ENCODE peak calls at places on chromosomes 3 and 15, in eight cellular contexts. E is activated naive CD8-positive, alpha-beta T cell treated with anti-CD3 and anti-CD28 coated beads, Interleukin-2, amount 50 U/mL, for 24 hours; L is small intestine; T is transverse colon; U is astrocyte of the hippocampus; W is kidney epithelial cell; A is GDM1; F is germinal center. Z is an unnamed sample.

GRCh38 chr3:55622116-55622515 is 135.0 kb upstream of the WNT5A start:
- DNase-seq in E (no peak), L (no peak), T (no peak), U (no peak), W (no peak), A (no peak), F (no peak), Z (peak)

GRCh38 chr3:149898771-149899170 is 71.9 kb downstream of the PFN2 start:
- DNase-seq in E (no peak), L (no peak), T (no peak), U (peak), W (peak), A (no peak), F (no peak), Z (no peak)

GRCh38 chr3:128369881-128370642 is 96.6 kb downstream of the DNAJB8 start:
- DNase-seq in E (no peak), L (no peak), T (no peak), U (no peak), W (no peak), A (no peak), F (peak), Z (no peak)

GRCh38 chr3:171453175-171453868 is 6.9 kb downstream of the TNIK start:
- DNase-seq in E (peak), L (no peak), T (no peak), U (no peak), W (no peak), A (no peak), F (no peak), Z (no peak)

GRCh38 chr3:63364495-63364894 is 86.4 kb downstream of the SYNPR start:
- DNase-seq in E (no peak), L (no peak), T (no peak), U (peak), W (no peak), A (no peak), F (no peak), Z (peak)

GRCh38 chr3:163614886-163615285 is 1463.4 kb downstream of the SI start:
- DNase-seq in E (no peak), L (no peak), T (no peak), U (no peak), W (no peak), A (no peak), F (no peak), Z (no peak)

GRCh38 chr3:172065534-172065933 is 26.2 kb downstream of the FNDC3B start:
- DNase-seq in E (no peak), L (no peak), T (peak), U (peak), W (no peak), A (no peak), F (no peak), Z (no peak)

GRCh38 chr3:66149269-66149668 is 71.5 kb upstream of the SLC25A26 start:
- DNase-seq in E (no peak), L (no peak), T (no peak), U (no peak), W (no peak), A (no peak), F (no peak), Z (no peak)

GRCh38 chr3:71580636-71581215 is 2.8 kb downstream of the FOXP1 start:
- DNase-seq in E (no peak), L (no peak), T (no peak), U (no peak), W (no peak), A (no peak), F (no peak), Z (no peak)

GRCh38 chr3:69115731-69116130 is 6.7 kb downstream of the LMOD3 start:
- DNase-seq in E (no peak), L (no peak), T (no peak), U (no peak), W (no peak), A (no peak), F (no peak), Z (peak)

GRCh38 chr3:150372320-150373118 is 35.6 kb upstream of the TSC22D2 start:
- DNase-seq in E (no peak), L (no peak), T (no peak), U (peak), W (no peak), A (no peak), F (peak), Z (no peak)

GRCh38 chr3:24180616-24181015 is 235.5 kb downstream of the NR1D2 start:
- DNase-seq in E (no peak), L (no peak), T (no peak), U (no peak), W (no peak), A (no peak), F (no peak), Z (no peak)

GRCh38 chr3:174957081-174957480 is 97.9 kb downstream of the NAALADL2 start:
- DNase-seq in E (no peak), L (no peak), T (no peak), U (no peak), W (no peak), A (no peak), F (no peak), Z (no peak)

GRCh38 chr3:11820540-11821041 is 26.1 kb downstream of the TAMM41 start:
- DNase-seq in E (peak), L (no peak), T (no peak), U (peak), W (no peak), A (no peak), F (no peak), Z (no peak)

GRCh38 chr3:183092256-183092655 is 7.0 kb downstream of the MCCC1 start:
- DNase-seq in E (no peak), L (no peak), T (no peak), U (no peak), W (no peak), A (no peak), F (no peak), Z (no peak)

GRCh38 chr3:107431048-107431297 is 53.7 kb downstream of the CCDC54 start:
- DNase-seq in E (peak), L (no peak), T (peak), U (no peak), W (no peak), A (peak), F (peak), Z (no peak)

GRCh38 chr3:66854752-66855151 is 143.4 kb upstream of the KBTBD8 start:
- DNase-seq in E (no peak), L (no peak), T (no peak), U (no peak), W (no peak), A (no peak), F (no peak), Z (no peak)

GRCh38 chr3:184078851-184079250 is 18.0 kb upstream of the HTR3E start:
- DNase-seq in E (no peak), L (no peak), T (no peak), U (peak), W (no peak), A (no peak), F (no peak), Z (no peak)

GRCh38 chr15:85337398-85338074 is 42.9 kb upstream of the AKAP13 start:
- DNase-seq in E (no peak), L (no peak), T (no peak), U (no peak), W (no peak), A (no peak), F (no peak), Z (no peak)

GRCh38 chr3:151283907-151284461 is 5.6 kb upstream of the P2RY14 start:
- DNase-seq in E (no peak), L (no peak), T (no peak), U (peak), W (peak), A (no peak), F (no peak), Z (no peak)

GRCh38 chr3:134057006-134057832 is 27.5 kb upstream of the SLCO2A1 start:
- DNase-seq in E (no peak), L (no peak), T (no peak), U (no peak), W (no peak), A (no peak), F (no peak), Z (no peak)